ENCODE peak calls at places on chromosomes 13 and 19, in eight cellular contexts. One of them, this sample, is unnamed.

GRCh38 chr13:112066624-112067004 is 335 bp upstream of the SOX1 start:
- DNase-seq in Daoy: peak; percentile 95
- DNase-seq in HT1080: no peak
- DNase-seq in heart left ventricle: no peak
- DNase-seq in stimulated activated CD4-positive, alpha-beta T cell treated with anti-CD3 and anti-CD28 coated beads, Interleukin-2, amount 100 ng/mL, for 48 hours: no peak
- DNase-seq in HFFc6: no peak
- DNase-seq in A673: peak; percentile 96
- DNase-seq in activated CD4-positive, alpha-beta T cell treated with anti-CD3 and anti-CD28 coated beads, Interleukin-2, amount 50 U/mL, for 1 hour: peak; percentile 40
- DNase-seq in this sample: no peak

GRCh38 chr19:6034512-6034911 is 56.6 kb upstream of the RANBP3 start:
- DNase-seq in HT1080: no peak
- DNase-seq in HFFc6: no peak
- DNase-seq in heart left ventricle: no peak
- DNase-seq in activated CD4-positive, alpha-beta T cell treated with anti-CD3 and anti-CD28 coated beads, Interleukin-2, amount 50 U/mL, for 1 hour: no peak
- DNase-seq in stimulated activated CD4-positive, alpha-beta T cell treated with anti-CD3 and anti-CD28 coated beads, Interleukin-2, amount 100 ng/mL, for 48 hours: no peak
- DNase-seq in A673: no peak
- DNase-seq in Daoy: no peak
- DNase-seq in this sample: no peak

GRCh38 chr19:7658219-7658686 is 10.6 kb upstream of the RETN start:
- DNase-seq in HT1080: no peak
- DNase-seq in heart left ventricle: no peak
- DNase-seq in stimulated activated CD4-positive, alpha-beta T cell treated with anti-CD3 and anti-CD28 coated beads, Interleukin-2, amount 100 ng/mL, for 48 hours: no peak
- DNase-seq in A673: no peak
- DNase-seq in activated CD4-positive, alpha-beta T cell treated with anti-CD3 and anti-CD28 coated beads, Interleukin-2, amount 50 U/mL, for 1 hour: peak; percentile 23
- DNase-seq in Daoy: peak; percentile 28
- DNase-seq in HFFc6: no peak
- DNase-seq in this sample: no peak

GRCh38 chr19:1449467-1450442 is at the start of gene APC2:
- DNase-seq in Daoy: peak; percentile 79
- DNase-seq in stimulated activated CD4-positive, alpha-beta T cell treated with anti-CD3 and anti-CD28 coated beads, Interleukin-2, amount 100 ng/mL, for 48 hours: no peak
- DNase-seq in HT1080: no peak
- DNase-seq in HFFc6: no peak
- DNase-seq in activated CD4-positive, alpha-beta T cell treated with anti-CD3 and anti-CD28 coated beads, Interleukin-2, amount 50 U/mL, for 1 hour: no peak
- DNase-seq in heart left ventricle: peak; percentile 54
- DNase-seq in A673: peak; percentile 84
- DNase-seq in this sample: no peak

GRCh38 chr19:41391618-41392017 is 5.5 kb downstream of the EXOSC5 start:
- DNase-seq in HFFc6: no peak
- DNase-seq in Daoy: no peak
- DNase-seq in heart left ventricle: no peak
- DNase-seq in activated CD4-positive, alpha-beta T cell treated with anti-CD3 and anti-CD28 coated beads, Interleukin-2, amount 50 U/mL, for 1 hour: no peak
- DNase-seq in HT1080: no peak
- DNase-seq in A673: no peak
- DNase-seq in stimulated activated CD4-positive, alpha-beta T cell treated with anti-CD3 and anti-CD28 coated beads, Interleukin-2, amount 100 ng/mL, for 48 hours: no peak
- DNase-seq in this sample: no peak

GRCh38 chr13:24252136-24252535 is 57.2 kb upstream of the C1QTNF9 start:
- DNase-seq in stimulated activated CD4-positive, alpha-beta T cell treated with anti-CD3 and anti-CD28 coated beads, Interleukin-2, amount 100 ng/mL, for 48 hours: no peak
- DNase-seq in Daoy: no peak
- DNase-seq in A673: no peak
- DNase-seq in HFFc6: no peak
- DNase-seq in HT1080: no peak
- DNase-seq in activated CD4-positive, alpha-beta T cell treated with anti-CD3 and anti-CD28 coated beads, Interleukin-2, amount 50 U/mL, for 1 hour: no peak
- DNase-seq in heart left ventricle: no peak
- DNase-seq in this sample: no peak

GRCh38 chr19:49915271-49915670 is 13.7 kb upstream of the ATF5 start:
- DNase-seq in activated CD4-positive, alpha-beta T cell treated with anti-CD3 and anti-CD28 coated beads, Interleukin-2, amount 50 U/mL, for 1 hour: no peak
- DNase-seq in A673: no peak
- DNase-seq in HT1080: no peak
- DNase-seq in heart left ventricle: no peak
- DNase-seq in Daoy: no peak
- DNase-seq in HFFc6: no peak
- DNase-seq in stimulated activated CD4-positive, alpha-beta T cell treated with anti-CD3 and anti-CD28 coated beads, Interleukin-2, amount 100 ng/mL, for 48 hours: no peak
- DNase-seq in this sample: no peak

GRCh38 chr19:45508931-45509691 is 1.8 kb downstream of the VASP start:
- DNase-seq in Daoy: peak; percentile 91
- DNase-seq in stimulated activated CD4-positive, alpha-beta T cell treated with anti-CD3 and anti-CD28 coated beads, Interleukin-2, amount 100 ng/mL, for 48 hours: no peak
- DNase-seq in activated CD4-positive, alpha-beta T cell treated with anti-CD3 and anti-CD28 coated beads, Interleukin-2, amount 50 U/mL, for 1 hour: no peak
- DNase-seq in HFFc6: peak; percentile 57
- DNase-seq in HT1080: peak; percentile 68
- DNase-seq in A673: peak; percentile 77
- DNase-seq in heart left ventricle: peak; percentile 86
- DNase-seq in this sample: peak; percentile 87

GRCh38 chr19:14166448-14166847 is 30.1 kb upstream of the ASF1B start:
- DNase-seq in Daoy: no peak
- DNase-seq in HFFc6: no peak
- DNase-seq in HT1080: no peak
- DNase-seq in stimulated activated CD4-positive, alpha-beta T cell treated with anti-CD3 and anti-CD28 coated beads, Interleukin-2, amount 100 ng/mL, for 48 hours: no peak
- DNase-seq in heart left ventricle: no peak
- DNase-seq in A673: no peak
- DNase-seq in activated CD4-positive, alpha-beta T cell treated with anti-CD3 and anti-CD28 coated beads, Interleukin-2, amount 50 U/mL, for 1 hour: no peak
- DNase-seq in this sample: no peak

GRCh38 chr19:54429545-54430227 is 14.4 kb downstream of the TTYH1 start:
- DNase-seq in A673: no peak
- DNase-seq in activated CD4-positive, alpha-beta T cell treated with anti-CD3 and anti-CD28 coated beads, Interleukin-2, amount 50 U/mL, for 1 hour: no peak
- DNase-seq in stimulated activated CD4-positive, alpha-beta T cell treated with anti-CD3 and anti-CD28 coated beads, Interleukin-2, amount 100 ng/mL, for 48 hours: no peak
- DNase-seq in heart left ventricle: no peak
- DNase-seq in HT1080: no peak
- DNase-seq in Daoy: no peak
- DNase-seq in HFFc6: no peak
- DNase-seq in this sample: no peak

GRCh38 chr13:33606692-33607091 is 211.3 kb upstream of the RFC3 start:
- DNase-seq in HT1080: no peak
- DNase-seq in activated CD4-positive, alpha-beta T cell treated with anti-CD3 and anti-CD28 coated beads, Interleukin-2, amount 50 U/mL, for 1 hour: no peak
- DNase-seq in A673: peak; percentile 8
- DNase-seq in HFFc6: no peak
- DNase-seq in Daoy: no peak
- DNase-seq in heart left ventricle: no peak
- DNase-seq in stimulated activated CD4-positive, alpha-beta T cell treated with anti-CD3 and anti-CD28 coated beads, Interleukin-2, amount 100 ng/mL, for 48 hours: no peak
- DNase-seq in this sample: no peak

GRCh38 chr13:78875792-78876580 is 217.0 kb upstream of the OBI1 start:
- DNase-seq in Daoy: peak; percentile 13
- DNase-seq in A673: no peak
- DNase-seq in heart left ventricle: peak; percentile 61
- DNase-seq in stimulated activated CD4-positive, alpha-beta T cell treated with anti-CD3 and anti-CD28 coated beads, Interleukin-2, amount 100 ng/mL, for 48 hours: no peak
- DNase-seq in HT1080: peak; percentile 7
- DNase-seq in activated CD4-positive, alpha-beta T cell treated with anti-CD3 and anti-CD28 coated beads, Interleukin-2, amount 50 U/mL, for 1 hour: no peak
- DNase-seq in HFFc6: no peak
- DNase-seq in this sample: no peak

GRCh38 chr13:49976314-49977258 is 20.3 kb upstream of the TRIM13 start:
- DNase-seq in stimulated activated CD4-positive, alpha-beta T cell treated with anti-CD3 and anti-CD28 coated beads, Interleukin-2, amount 100 ng/mL, for 48 hours: peak; percentile 74
- DNase-seq in heart left ventricle: peak; percentile 79
- DNase-seq in Daoy: peak; percentile 59
- DNase-seq in activated CD4-positive, alpha-beta T cell treated with anti-CD3 and anti-CD28 coated beads, Interleukin-2, amount 50 U/mL, for 1 hour: peak; percentile 81
- DNase-seq in HT1080: peak; percentile 71
- DNase-seq in A673: peak; percentile 79
- DNase-seq in HFFc6: peak; percentile 33
- DNase-seq in this sample: peak; percentile 70

GRCh38 chr19:16825312-16826168 is 3.7 kb upstream of the SIN3B start:
- DNase-seq in activated CD4-positive, alpha-beta T cell treated with anti-CD3 and anti-CD28 coated beads, Interleukin-2, amount 50 U/mL, for 1 hour: no peak
- DNase-seq in Daoy: peak; percentile 79
- DNase-seq in stimulated activated CD4-positive, alpha-beta T cell treated with anti-CD3 and anti-CD28 coated beads, Interleukin-2, amount 100 ng/mL, for 48 hours: no peak
- DNase-seq in A673: peak; percentile 76
- DNase-seq in heart left ventricle: no peak
- DNase-seq in HFFc6: peak; percentile 24
- DNase-seq in HT1080: no peak
- DNase-seq in this sample: no peak

GRCh38 chr19:2540646-2541454 is 64.9 kb downstream of the GADD45B start:
- DNase-seq in stimulated activated CD4-positive, alpha-beta T cell treated with anti-CD3 and anti-CD28 coated beads, Interleukin-2, amount 100 ng/mL, for 48 hours: no peak
- DNase-seq in heart left ventricle: peak; percentile 91
- DNase-seq in A673: peak; percentile 93
- DNase-seq in HT1080: peak; percentile 98
- DNase-seq in HFFc6: peak; percentile 98
- DNase-seq in Daoy: peak; percentile 99
- DNase-seq in activated CD4-positive, alpha-beta T cell treated with anti-CD3 and anti-CD28 coated beads, Interleukin-2, amount 50 U/mL, for 1 hour: no peak
- DNase-seq in this sample: no peak

GRCh38 chr19:34598217-34599155 is 78.5 kb downstream of the SCGB2B2 start:
- DNase-seq in HFFc6: no peak
- DNase-seq in Daoy: no peak
- DNase-seq in activated CD4-positive, alpha-beta T cell treated with anti-CD3 and anti-CD28 coated beads, Interleukin-2, amount 50 U/mL, for 1 hour: no peak
- DNase-seq in heart left ventricle: peak; percentile 52
- DNase-seq in HT1080: no peak
- DNase-seq in stimulated activated CD4-positive, alpha-beta T cell treated with anti-CD3 and anti-CD28 coated beads, Interleukin-2, amount 100 ng/mL, for 48 hours: no peak
- DNase-seq in A673: no peak
- DNase-seq in this sample: no peak

GRCh38 chr19:3539743-3540118 is 757 bp downstream of the TEKTIP1 start:
- DNase-seq in A673: no peak
- DNase-seq in Daoy: no peak
- DNase-seq in heart left ventricle: no peak
- DNase-seq in HT1080: no peak
- DNase-seq in HFFc6: no peak
- DNase-seq in activated CD4-positive, alpha-beta T cell treated with anti-CD3 and anti-CD28 coated beads, Interleukin-2, amount 50 U/mL, for 1 hour: no peak
- DNase-seq in stimulated activated CD4-positive, alpha-beta T cell treated with anti-CD3 and anti-CD28 coated beads, Interleukin-2, amount 100 ng/mL, for 48 hours: no peak
- DNase-seq in this sample: no peak

GRCh38 chr19:5480427-5480836 is 25.2 kb downstream of the ZNRF4 start:
- DNase-seq in heart left ventricle: no peak
- DNase-seq in activated CD4-positive, alpha-beta T cell treated with anti-CD3 and anti-CD28 coated beads, Interleukin-2, amount 50 U/mL, for 1 hour: peak; percentile 31
- DNase-seq in Daoy: peak; percentile 47
- DNase-seq in A673: peak; percentile 56
- DNase-seq in stimulated activated CD4-positive, alpha-beta T cell treated with anti-CD3 and anti-CD28 coated beads, Interleukin-2, amount 100 ng/mL, for 48 hours: peak; percentile 28
- DNase-seq in HT1080: no peak
- DNase-seq in HFFc6: no peak
- DNase-seq in this sample: no peak

GRCh38 chr19:19627716-19628498 is at the start of gene LPAR2:
- DNase-seq in stimulated activated CD4-positive, alpha-beta T cell treated with anti-CD3 and anti-CD28 coated beads, Interleukin-2, amount 100 ng/mL, for 48 hours: peak; percentile 42
- DNase-seq in Daoy: no peak
- DNase-seq in HFFc6: no peak
- DNase-seq in activated CD4-positive, alpha-beta T cell treated with anti-CD3 and anti-CD28 coated beads, Interleukin-2, amount 50 U/mL, for 1 hour: peak; percentile 77
- DNase-seq in HT1080: no peak
- DNase-seq in A673: peak; percentile 55
- DNase-seq in heart left ventricle: no peak
- DNase-seq in this sample: no peak

GRCh38 chr19:14562660-14563589 is 8.9 kb downstream of the NDUFB7 start:
- DNase-seq in stimulated activated CD4-positive, alpha-beta T cell treated with anti-CD3 and anti-CD28 coated beads, Interleukin-2, amount 100 ng/mL, for 48 hours: no peak
- DNase-seq in activated CD4-positive, alpha-beta T cell treated with anti-CD3 and anti-CD28 coated beads, Interleukin-2, amount 50 U/mL, for 1 hour: no peak
- DNase-seq in heart left ventricle: no peak
- DNase-seq in HFFc6: no peak
- DNase-seq in HT1080: no peak
- DNase-seq in A673: no peak
- DNase-seq in Daoy: no peak
- DNase-seq in this sample: no peak

GRCh38 chr13:85659493-85659892 is 139.7 kb downstream of the SLITRK6 start:
- DNase-seq in heart left ventricle: no peak
- DNase-seq in activated CD4-positive, alpha-beta T cell treated with anti-CD3 and anti-CD28 coated beads, Interleukin-2, amount 50 U/mL, for 1 hour: no peak
- DNase-seq in A673: no peak
- DNase-seq in stimulated activated CD4-positive, alpha-beta T cell treated with anti-CD3 and anti-CD28 coated beads, Interleukin-2, amount 100 ng/mL, for 48 hours: no peak
- DNase-seq in HFFc6: no peak
- DNase-seq in Daoy: no peak
- DNase-seq in HT1080: no peak
- DNase-seq in this sample: no peak

GRCh38 chr13:100836696-100837095 is 162.1 kb upstream of the TMTC4 start:
- DNase-seq in HFFc6: no peak
- DNase-seq in activated CD4-positive, alpha-beta T cell treated with anti-CD3 and anti-CD28 coated beads, Interleukin-2, amount 50 U/mL, for 1 hour: no peak
- DNase-seq in HT1080: peak; percentile 64
- DNase-seq in A673: peak; percentile 68
- DNase-seq in stimulated activated CD4-positive, alpha-beta T cell treated with anti-CD3 and anti-CD28 coated beads, Interleukin-2, amount 100 ng/mL, for 48 hours: no peak
- DNase-seq in Daoy: peak; percentile 6
- DNase-seq in heart left ventricle: no peak
- DNase-seq in this sample: no peak

GRCh38 chr13:111093634-111094033 is 21.5 kb upstream of the ARHGEF7 start:
- DNase-seq in HFFc6: no peak
- DNase-seq in HT1080: no peak
- DNase-seq in Daoy: no peak
- DNase-seq in heart left ventricle: no peak
- DNase-seq in A673: no peak
- DNase-seq in stimulated activated CD4-positive, alpha-beta T cell treated with anti-CD3 and anti-CD28 coated beads, Interleukin-2, amount 100 ng/mL, for 48 hours: no peak
- DNase-seq in activated CD4-positive, alpha-beta T cell treated with anti-CD3 and anti-CD28 coated beads, Interleukin-2, amount 50 U/mL, for 1 hour: no peak
- DNase-seq in this sample: no peak